ENCODE peak calls at places on chromosomes 13 and 19, in seven cellular contexts. H is fibroblast of pulmonary artery; U is NCI-H774; G is natural killer cell treated with Interleukin-12 subunit alpha and Interleukin-12 subunit beta and Interleukin-15 and Interleukin-18, amount 100 ng/mL, for 72 hours; E is activated CD4-positive, CD25-positive, alpha-beta regulatory T cell treated with anti-CD3 and anti-CD28 coated beads, Interleukin-2, amount 50 U/mL, for 16 hours; W is stimulated activated CD4-positive, alpha-beta T cell treated with anti-CD3 and anti-CD28 coated beads, Interleukin-15, amount 100 ng/mL, for 1 hour; Y is LoVo. S is an unnamed sample.

GRCh38 chr19:5956728-5957127 is 21.2 kb downstream of the RANBP3 start:
- DNase-seq in H (no peak), U (no peak), G (no peak), E (no peak), W (no peak), Y (no peak), S (no peak)

GRCh38 chr13:44109986-44110640 is 230.4 kb downstream of the LACC1 start:
- DNase-seq in H (no peak), U (no peak), G (no peak), E (no peak), W (no peak), Y (peak), S (no peak)

GRCh38 chr19:24032651-24033050 is 54.3 kb upstream of the ZNF254 start:
- DNase-seq in H (no peak), U (no peak), G (no peak), E (no peak), W (no peak), Y (no peak), S (no peak)

GRCh38 chr19:16520986-16521624 is 21.1 kb downstream of the CHERP start:
- DNase-seq in H (no peak), U (no peak), G (no peak), E (no peak), W (no peak), Y (no peak), S (no peak)

GRCh38 chr19:3015126-3016057 is 13.7 kb downstream of the TLE2 start:
- DNase-seq in H (no peak), U (no peak), G (no peak), E (no peak), W (no peak), Y (no peak), S (no peak)

GRCh38 chr19:35267818-35268545 is 780 bp upstream of the USF2 start:
- DNase-seq in H (peak), U (peak), G (peak), E (peak), W (peak), Y (peak), S (peak)

GRCh38 chr19:41511628-41512027 is 64.3 kb upstream of the CEACAM21 start:
- DNase-seq in H (no peak), U (no peak), G (no peak), E (no peak), W (no peak), Y (no peak), S (no peak)

GRCh38 chr13:41813426-41813825 is 147.5 kb downstream of the VWA8 start:
- DNase-seq in H (peak), U (no peak), G (no peak), E (no peak), W (no peak), Y (no peak), S (no peak)

GRCh38 chr19:10339380-10339960 is at the start of gene ICAM3:
- DNase-seq in H (no peak), U (no peak), G (peak), E (peak), W (peak), Y (no peak), S (no peak)

GRCh38 chr13:70107498-70108271 is at the start of gene ATXN8OS:
- DNase-seq in H (no peak), U (no peak), G (no peak), E (no peak), W (no peak), Y (no peak), S (no peak)

GRCh38 chr13:112984954-112985802 is 16.2 kb downstream of the MCF2L start:
- DNase-seq in H (no peak), U (peak), G (no peak), E (no peak), W (no peak), Y (peak), S (no peak)

GRCh38 chr13:45373116-45373606 is 32.2 kb upstream of the TPT1 start:
- DNase-seq in H (no peak), U (no peak), G (no peak), E (no peak), W (no peak), Y (no peak), S (no peak)

GRCh38 chr13:54210397-54211050 is 1181.9 kb downstream of the OLFM4 start:
- DNase-seq in H (no peak), U (no peak), G (no peak), E (no peak), W (no peak), Y (no peak), S (peak)

GRCh38 chr19:38148337-38148736 is 75.7 kb downstream of the DPF1 start:
- DNase-seq in H (no peak), U (no peak), G (no peak), E (no peak), W (no peak), Y (no peak), S (no peak)

GRCh38 chr13:65330691-65331090 is 1899.4 kb downstream of the PCDH9 start:
- DNase-seq in H (no peak), U (no peak), G (no peak), E (no peak), W (no peak), Y (no peak), S (no peak)

GRCh38 chr13:41700790-41701310 is 243.5 kb downstream of the RGCC start:
- DNase-seq in H (peak), U (peak), G (no peak), E (no peak), W (no peak), Y (peak), S (no peak)

GRCh38 chr13:45162821-45163220 is 38.0 kb downstream of the KCTD4 start:
- DNase-seq in H (peak), U (no peak), G (no peak), E (no peak), W (no peak), Y (peak), S (no peak)

GRCh38 chr19:29548483-29549085 is 22.8 kb downstream of the VSTM2B start:
- DNase-seq in H (no peak), U (no peak), G (no peak), E (no peak), W (no peak), Y (no peak), S (no peak)

GRCh38 chr19:44718441-44719261 is 19.7 kb downstream of the CEACAM16 start:
- DNase-seq in H (peak), U (peak), G (peak), E (no peak), W (no peak), Y (peak), S (no peak)

GRCh38 chr13:25180450-25180794 is 8.3 kb upstream of the AMER2 start:
- DNase-seq in H (no peak), U (no peak), G (no peak), E (no peak), W (no peak), Y (no peak), S (no peak)

GRCh38 chr19:21588202-21588601 is 82.8 kb downstream of the ZNF429 start:
- DNase-seq in H (no peak), U (no peak), G (no peak), E (no peak), W (no peak), Y (no peak), S (no peak)

GRCh38 chr13:41543664-41544300 is 86.4 kb downstream of the RGCC start:
- DNase-seq in H (no peak), U (no peak), G (no peak), E (no peak), W (no peak), Y (no peak), S (no peak)

GRCh38 chr19:16085115-16085514 is 8.8 kb downstream of the TPM4 start:
- DNase-seq in H (no peak), U (no peak), G (no peak), E (no peak), W (no peak), Y (no peak), S (no peak)

GRCh38 chr13:109412232-109412935 is 374.0 kb downstream of the IRS2 start:
- DNase-seq in H (peak), U (peak), G (no peak), E (no peak), W (no peak), Y (no peak), S (peak)

GRCh38 chr19:409006-409514 is at the start of gene C2CD4C:
- DNase-seq in H (no peak), U (peak), G (peak), E (no peak), W (no peak), Y (peak), S (no peak)

GRCh38 chr13:86846501-86846900 is 824.7 kb upstream of the SLITRK5 start:
- DNase-seq in H (no peak), U (no peak), G (no peak), E (no peak), W (no peak), Y (no peak), S (no peak)

GRCh38 chr19:18208098-18208951 is 4.5 kb upstream of the RAB3A start:
- DNase-seq in H (peak), U (peak), G (no peak), E (peak), W (peak), Y (no peak), S (no peak)

GRCh38 chr13:51806571-51806970 is 2.6 kb upstream of the DHRS12 start:
- DNase-seq in H (peak), U (no peak), G (no peak), E (no peak), W (no peak), Y (no peak), S (no peak)

GRCh38 chr13:79307866-79308298 is 98.2 kb downstream of the RBM26 start:
- DNase-seq in H (peak), U (no peak), G (no peak), E (no peak), W (no peak), Y (no peak), S (no peak)

GRCh38 chr13:95357875-95358274 is 56.6 kb upstream of the ABCC4 start:
- DNase-seq in H (no peak), U (no peak), G (no peak), E (no peak), W (no peak), Y (no peak), S (no peak)

S was measured in NCI-H460.